ENCODE peak calls at places on chromosomes 11 and 22, in four cellular contexts. D, K, J and X are unnamed samples.
A peak's percentile ranks its signal among the peaks of the same experiment; 100 is the strongest.

GRCh38 chr22:21603973-21604372 is 25.8 kb downstream of the YDJC start:
- DNase-seq in D (no peak), K (no peak), J (no peak), X (no peak)

GRCh38 chr11:46565248-46565835 is 28.5 kb downstream of the AMBRA1 start:
- DNase-seq in D (no peak), K (peak; percentile 10), J (no peak), X (no peak)

GRCh38 chr22:38754247-38755154 is 1.3 kb downstream of the SUN2 start:
- DNase-seq in D (peak; percentile 73), K (peak; percentile 78), J (no peak), X (peak; percentile 33)

GRCh38 chr11:21769188-21769587 is 423.7 kb upstream of the ANO5 start:
- DNase-seq in D (no peak), K (no peak), J (no peak), X (no peak)

GRCh38 chr11:10824888-10825287 is 16.2 kb upstream of the EIF4G2 start:
- DNase-seq in D (no peak), K (no peak), J (no peak), X (no peak)

GRCh38 chr11:24779791-24780190 is 282.9 kb downstream of the LUZP2 start:
- DNase-seq in D (no peak), K (peak; percentile 10), J (no peak), X (no peak)

GRCh38 chr11:1853376-1854131 is 670 bp downstream of the LSP1 start:
- DNase-seq in D (no peak), K (no peak), J (no peak), X (no peak)

GRCh38 chr11:70628881-70629844 is 230.8 kb downstream of the CTTN start:
- DNase-seq in D (no peak), K (peak; percentile 2), J (no peak), X (no peak)

GRCh38 chr22:36546092-36546804 is 17.3 kb upstream of the EIF3D start:
- DNase-seq in D (peak; percentile 54), K (peak; percentile 71), J (no peak), X (peak; percentile 43)

GRCh38 chr11:112453601-112454577 is 193.2 kb upstream of the PLET1 start:
- DNase-seq in D (peak; percentile 9), K (peak; percentile 52), J (no peak), X (no peak)

GRCh38 chr11:9200471-9200870 is 64.7 kb downstream of the DENND5A start:
- DNase-seq in D (no peak), K (no peak), J (no peak), X (no peak)

GRCh38 chr22:27810566-27810965 is 9.0 kb upstream of the MN1 start:
- DNase-seq in D (peak; percentile 79), K (peak; percentile 69), J (peak; percentile 18), X (no peak)

GRCh38 chr11:42407379-42407778 is 904.4 kb upstream of the API5 start:
- DNase-seq in D (peak; percentile 27), K (peak; percentile 40), J (no peak), X (no peak)

GRCh38 chr11:105897161-105897560 is 124.9 kb downstream of the MSANTD4 start:
- DNase-seq in D (no peak), K (no peak), J (no peak), X (no peak)

GRCh38 chr22:33381531-33382406 is 323.6 kb upstream of the SYN3 start:
- DNase-seq in D (no peak), K (no peak), J (no peak), X (no peak)

GRCh38 chr11:69221086-69221485 is 65.4 kb downstream of the SMIM38 start:
- DNase-seq in D (no peak), K (no peak), J (no peak), X (no peak)

GRCh38 chr22:23113067-23113846 is 28.5 kb downstream of the RSPH14 start:
- DNase-seq in D (peak; percentile 6), K (peak; percentile 64), J (no peak), X (no peak)

GRCh38 chr11:85663080-85663729 is 1.7 kb downstream of the CREBZF start:
- DNase-seq in D (peak; percentile 10), K (no peak), J (no peak), X (no peak)

GRCh38 chr11:114289779-114290178 is 6.4 kb upstream of the NNMT start:
- DNase-seq in D (no peak), K (no peak), J (no peak), X (no peak)

GRCh38 chr22:36911887-36912661 is 1.4 kb upstream of the CSF2RB start:
- DNase-seq in D (peak; percentile 30), K (peak; percentile 38), J (no peak), X (no peak)

GRCh38 chr11:108235633-108236032 is 12.8 kb downstream of the ATM start:
- DNase-seq in D (no peak), K (no peak), J (no peak), X (no peak)

GRCh38 chr11:45400594-45400993 is 114.5 kb upstream of the SYT13 start:
- DNase-seq in D (peak; percentile 86), K (peak; percentile 73), J (peak; percentile 61), X (peak; percentile 43)

GRCh38 chr11:15446929-15447328 is 332.2 kb downstream of the INSC start:
- DNase-seq in D (no peak), K (no peak), J (no peak), X (no peak)

GRCh38 chr22:38989461-38989860 is 7.3 kb downstream of the APOBEC3B start:
- DNase-seq in D (no peak), K (no peak), J (no peak), X (no peak)

GRCh38 chr11:34331736-34332135 is 26.1 kb downstream of the ABTB2 start:
- DNase-seq in D (no peak), K (no peak), J (no peak), X (no peak)

GRCh38 chr11:73400293-73400692 is 24.1 kb downstream of the RELT start:
- DNase-seq in D (no peak), K (no peak), J (no peak), X (no peak)

GRCh38 chr11:30914143-30914762 is 328.1 kb upstream of the MPPED2 start:
- DNase-seq in D (peak; percentile 50), K (peak; percentile 71), J (no peak), X (peak; percentile 27)

DNA sequence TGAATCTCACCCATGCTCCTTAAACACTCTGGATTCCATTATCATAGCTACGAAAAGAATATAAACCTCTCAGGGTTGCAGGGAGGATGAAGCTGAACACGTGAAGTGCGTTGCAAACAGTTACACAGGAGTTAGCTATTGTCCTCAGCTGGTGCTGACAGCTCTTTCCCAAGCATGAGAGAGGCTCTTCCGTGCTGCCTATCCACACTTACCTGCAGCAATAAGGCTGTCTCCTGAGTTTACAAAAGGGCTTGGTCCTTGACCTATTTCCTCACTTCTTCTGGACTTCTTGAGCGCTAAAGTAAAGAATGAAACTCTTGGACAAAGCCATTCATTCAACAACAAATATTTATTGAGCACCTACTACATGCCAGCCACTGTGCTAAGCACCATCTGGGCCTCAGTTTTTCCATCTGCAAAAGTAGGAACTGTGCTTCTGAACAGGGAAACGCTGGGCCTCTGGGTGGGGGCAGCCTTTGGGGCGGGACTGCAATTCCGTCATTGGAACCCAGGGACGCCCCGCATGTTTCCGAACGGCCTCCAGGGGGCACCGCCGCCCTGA is 749 bp upstream of the ARL2 start:
- DNase-seq in D (peak; percentile 81), K (peak; percentile 91), J (peak; percentile 45), X (peak; percentile 52)
- TF ChIP-seq CTCF in D (peak; percentile 73), K (peak; percentile 84), J (peak; percentile 93), X (peak; percentile 75)

DNA sequence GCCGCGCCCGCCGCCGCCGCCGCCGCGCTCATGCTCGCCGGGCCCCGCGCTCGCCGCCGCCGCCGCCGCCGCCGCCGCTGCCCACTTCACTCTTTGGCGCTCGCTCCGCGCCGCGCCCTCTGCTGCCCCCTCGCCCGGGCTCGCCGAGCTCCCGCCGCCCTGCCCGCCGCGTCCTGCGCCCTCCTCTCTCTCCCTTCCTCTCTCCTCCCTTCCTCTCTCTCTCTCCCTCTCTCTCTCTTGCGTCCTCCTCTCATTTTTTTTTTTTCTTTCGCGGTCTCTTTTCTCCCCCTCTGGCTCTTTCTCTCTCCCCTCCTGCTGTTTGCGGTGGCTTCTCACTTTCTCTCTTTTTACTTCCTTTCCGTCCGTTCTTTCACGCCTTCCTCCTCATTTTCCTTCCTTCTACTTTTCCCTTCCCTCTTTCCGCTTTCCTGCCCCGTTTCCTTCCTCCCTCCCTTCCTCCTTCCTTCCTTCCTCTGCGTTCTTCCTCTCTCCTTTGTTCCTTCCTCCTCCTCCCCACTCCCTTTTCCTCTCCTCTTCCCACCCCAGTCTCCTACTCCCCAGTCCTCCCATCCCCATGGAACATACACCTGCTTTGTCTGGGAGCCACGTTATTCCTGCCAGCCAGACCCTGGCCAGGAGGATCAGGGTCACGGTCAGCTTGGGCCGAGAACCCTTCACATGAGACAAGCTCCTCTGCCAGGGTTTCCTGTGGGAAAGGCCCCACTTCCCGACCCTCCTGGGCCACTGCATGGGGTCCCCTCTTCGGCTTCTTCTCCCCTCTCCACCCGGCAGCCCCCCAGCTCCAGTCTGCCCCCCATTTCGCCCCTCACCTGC is 19.3 kb upstream of the SHISAL1 start:
- DNase-seq in D (peak; percentile 43), K (peak; percentile 51), J (no peak), X (no peak)
- TF ChIP-seq CTCF in D (no peak), K (no peak), J (no peak), X (no peak)

GRCh38 chr22:20494978-20495860 is at the start of gene KLHL22:
- DNase-seq in D (peak; percentile 38), K (no peak), J (no peak), X (no peak)
- TF ChIP-seq CTCF in D (no peak), K (no peak), J (no peak), X (no peak)

GRCh38 chr11:17890333-17890732 is 122.5 kb downstream of the SERGEF start:
- DNase-seq in D (no peak), K (no peak), J (no peak), X (no peak)
- TF ChIP-seq CTCF in D (peak; percentile 45), K (peak; percentile 6), J (peak; percentile 31), X (no peak)

GRCh38 chr11:5600374-5600851 is 4.0 kb downstream of the TRIM6 start:
- DNase-seq in D (peak; percentile 86), K (peak; percentile 93), J (peak; percentile 64), X (peak; percentile 74)
- TF ChIP-seq CTCF in D (peak; percentile 98), K (peak; percentile 98), J (peak; percentile 89), X (peak; percentile 94)

GRCh38 chr11:64848214-64848778 is 3.8 kb upstream of the CDC42BPG start:
- DNase-seq in D (no peak), K (no peak), J (no peak), X (no peak)

GRCh38 chr11:64851831-64852337 is 7.4 kb upstream of the CDC42BPG start:
- DNase-seq in D (no peak), K (no peak), J (no peak), X (no peak)

GRCh38 chr11:64848779-64849599 is 4.5 kb upstream of the CDC42BPG start:
- DNase-seq in D (no peak), K (no peak), J (no peak), X (no peak)

GRCh38 chr11:64850979-64851567 is 6.6 kb upstream of the CDC42BPG start:
- DNase-seq in D (no peak), K (no peak), J (no peak), X (no peak)

GRCh38 chr11:64849600-64850356 is 5.3 kb upstream of the CDC42BPG start:
- DNase-seq in D (no peak), K (peak; percentile 76), J (no peak), X (no peak)
- TF ChIP-seq CTCF in D (peak; percentile 38), K (peak; percentile 34), J (peak; percentile 26), X (no peak)

GRCh38 chr11:61695917-61696316 is 15.7 kb downstream of the DAGLA start:
- DNase-seq in D (peak; percentile 78), K (peak; percentile 69), J (peak; percentile 14), X (no peak)
- TF ChIP-seq CTCF in D (no peak), K (peak; percentile 14), J (no peak), X (peak; percentile 7)